ENCODE peak calls at places on chromosomes 16 and 17, in seven cellular contexts. C, W, B, I, S, Z and G are unnamed samples. For H3K4me1, the result is how much of the 10 kb centered on the place peaks cover.

GRCh38 chr17:58870747-58871146 is 115.1 kb downstream of the PPM1E start:
- DNase-seq in C (no peak), W (no peak), B (no peak), I (no peak), S (no peak), Z (no peak), G (no peak)

GRCh38 chr16:12392585-12393089 is 411.1 kb downstream of the CPPED1 start:
- DNase-seq in C (no peak), W (no peak), B (peak), I (peak), S (no peak), Z (no peak), G (no peak)

GRCh38 chr17:31417051-31417792 is 25.7 kb downstream of the RAB11FIP4 start:
- DNase-seq in C (no peak), W (no peak), B (no peak), I (no peak), S (no peak), Z (no peak), G (no peak)

GRCh38 chr17:62678214-62678919 is 50.9 kb downstream of the MRC2 start:
- DNase-seq in C (no peak), W (no peak), B (no peak), I (no peak), S (no peak), Z (no peak), G (no peak)

GRCh38 chr16:24135624-24136296 is 120.4 kb upstream of the CACNG3 start:
- DNase-seq in C (no peak), W (no peak), B (no peak), I (no peak), S (no peak), Z (no peak), G (no peak)

GRCh38 chr17:74078363-74078762 is 125.1 kb upstream of the RPL38 start:
- DNase-seq in C (no peak), W (no peak), B (no peak), I (no peak), S (no peak), Z (no peak), G (no peak)

GRCh38 chr17:31739300-31739699 is 119.7 kb downstream of the COPRS start:
- DNase-seq in C (no peak), W (no peak), B (no peak), I (peak), S (no peak), Z (no peak), G (no peak)

GRCh38 chr17:48478224-48479013 is 48.4 kb upstream of the SKAP1 start:
- DNase-seq in C (no peak), W (no peak), B (no peak), I (no peak), S (no peak), Z (no peak), G (no peak)

GRCh38 chr16:47983999-47984580 is 171.7 kb downstream of the ABCC12 start:
- DNase-seq in C (no peak), W (no peak), B (no peak), I (no peak), S (no peak), Z (no peak), G (no peak)

GRCh38 chr16:19380316-19380715 is 37.4 kb upstream of the TMC5 start:
- DNase-seq in C (no peak), W (no peak), B (no peak), I (no peak), S (no peak), Z (no peak), G (no peak)

GRCh38 chr16:77683845-77684526 is 38.3 kb upstream of the NUDT7 start:
- DNase-seq in C (no peak), W (no peak), B (no peak), I (peak), S (no peak), Z (no peak), G (no peak)

GRCh38 chr17:76481091-76481655 is 13.8 kb downstream of the AANAT start:
- DNase-seq in C (no peak), W (no peak), B (no peak), I (no peak), S (no peak), Z (no peak), G (peak)

GRCh38 chr17:45834471-45835396 is 9.9 kb upstream of the SPPL2C start:
- DNase-seq in C (no peak), W (no peak), B (no peak), I (no peak), S (no peak), Z (no peak), G (no peak)

GRCh38 chr16:67184453-67185002 is 765 bp upstream of the MATCAP1 start:
- DNase-seq in C (no peak), W (no peak), B (no peak), I (no peak), S (no peak), Z (no peak), G (no peak)

GRCh38 chr16:57483725-57484514 is 2.4 kb downstream of the DOK4 start:
- DNase-seq in C (no peak), W (peak), B (no peak), I (no peak), S (no peak), Z (no peak), G (no peak)

GRCh38 chr17:4120332-4120731 is 22.5 kb downstream of the ZZEF1 start:
- DNase-seq in C (no peak), W (no peak), B (no peak), I (no peak), S (no peak), Z (no peak), G (no peak)

GRCh38 chr17:15966183-15966878 is 21.4 kb downstream of the ADORA2B start:
- DNase-seq in C (no peak), W (no peak), B (no peak), I (peak), S (peak), Z (no peak), G (peak)

GRCh38 chr16:10609410-10609774 is 29.0 kb upstream of the EMP2 start:
- DNase-seq in C (no peak), W (no peak), B (no peak), I (peak), S (no peak), Z (no peak), G (no peak)

GRCh38 chr17:65074778-65075250 is 18.3 kb upstream of the GNA13 start:
- DNase-seq in C (peak), W (peak), B (peak), I (peak), S (peak), Z (no peak), G (peak)

GRCh38 chr17:41679740-41680425 is 8.8 kb upstream of the EIF1 start:
- DNase-seq in C (no peak), W (no peak), B (no peak), I (no peak), S (no peak), Z (no peak), G (no peak)

GRCh38 chr16:85286970-85287814 is 174.9 kb upstream of the CIBAR2 start:
- DNase-seq in C (peak), W (no peak), B (no peak), I (peak), S (no peak), Z (no peak), G (peak)

GRCh38 chr17:67046398-67046797 is 2.0 kb downstream of the CACNG1 start:
- DNase-seq in C (no peak), W (peak), B (no peak), I (no peak), S (no peak), Z (no peak), G (peak)

GRCh38 chr16:82681592-82681991 is 54.8 kb downstream of the CDH13 start:
- DNase-seq in C (no peak), W (peak), B (no peak), I (no peak), S (no peak), Z (no peak), G (no peak)

GRCh38 chr17:29557085-29557697 is 9.6 kb downstream of the ABHD15 start:
- DNase-seq in C (no peak), W (no peak), B (no peak), I (peak), S (no peak), Z (no peak), G (no peak)

GRCh38 chr16:66289986-66290385 is 76.5 kb upstream of the CDH5 start:
- DNase-seq in C (no peak), W (no peak), B (no peak), I (no peak), S (no peak), Z (no peak), G (no peak)

GRCh38 chr17:34299918-34300600 is 14.5 kb downstream of the CCL11 start:
- DNase-seq in C (no peak), W (no peak), B (no peak), I (peak), S (peak), Z (no peak), G (no peak)
- H3K4me1 ChIP-seq in C (under half), W (under half), B (under half), I (under half), S (under half), Z (under half), G (under half)

GRCh38 chr16:72952404-72953301 is 95.3 kb downstream of the ZFHX3 start:
- DNase-seq in C (no peak), W (no peak), B (no peak), I (peak), S (no peak), Z (no peak), G (peak)
- H3K27ac ChIP-seq in C (peak), W (no peak), B (peak), I (peak), S (no peak), Z (no peak), G (peak)

GRCh38 chr17:17926840-17927449 is 45.3 kb downstream of the TOM1L2 start:
- DNase-seq in C (no peak), W (no peak), B (peak), I (no peak), S (no peak), Z (no peak), G (peak)

GRCh38 chr17:17924131-17924856 is 47.9 kb downstream of the TOM1L2 start:
- DNase-seq in C (no peak), W (no peak), B (no peak), I (no peak), S (no peak), Z (no peak), G (no peak)

GRCh38 chr17:17922198-17922901 is 49.9 kb downstream of the TOM1L2 start:
- DNase-seq in C (no peak), W (no peak), B (peak), I (peak), S (no peak), Z (no peak), G (no peak)

GRCh38 chr17:17926036-17926435 is 46.2 kb downstream of the TOM1L2 start:
- DNase-seq in C (no peak), W (no peak), B (no peak), I (no peak), S (no peak), Z (no peak), G (no peak)

GRCh38 chr17:17924857-17925250 is 47.3 kb downstream of the TOM1L2 start:
- DNase-seq in C (no peak), W (no peak), B (no peak), I (no peak), S (no peak), Z (no peak), G (no peak)
- H3K4me1 ChIP-seq in C (under half), W (under half), B (under half), I (under half), S (under half), Z (under half), G (under half)

GRCh38 chr17:82611140-82612058 is 36.8 kb downstream of the WDR45B start:
- DNase-seq in C (no peak), W (no peak), B (peak), I (peak), S (no peak), Z (no peak), G (no peak)

GRCh38 chr17:82605939-82606600 is 42.2 kb downstream of the WDR45B start:
- DNase-seq in C (no peak), W (no peak), B (no peak), I (no peak), S (no peak), Z (no peak), G (no peak)

GRCh38 chr17:82608816-82609215 is 39.4 kb downstream of the WDR45B start:
- DNase-seq in C (no peak), W (no peak), B (no peak), I (no peak), S (no peak), Z (no peak), G (no peak)

GRCh38 chr17:82613283-82614094 is 34.8 kb downstream of the WDR45B start:
- DNase-seq in C (no peak), W (no peak), B (no peak), I (no peak), S (no peak), Z (no peak), G (no peak)

DNA sequence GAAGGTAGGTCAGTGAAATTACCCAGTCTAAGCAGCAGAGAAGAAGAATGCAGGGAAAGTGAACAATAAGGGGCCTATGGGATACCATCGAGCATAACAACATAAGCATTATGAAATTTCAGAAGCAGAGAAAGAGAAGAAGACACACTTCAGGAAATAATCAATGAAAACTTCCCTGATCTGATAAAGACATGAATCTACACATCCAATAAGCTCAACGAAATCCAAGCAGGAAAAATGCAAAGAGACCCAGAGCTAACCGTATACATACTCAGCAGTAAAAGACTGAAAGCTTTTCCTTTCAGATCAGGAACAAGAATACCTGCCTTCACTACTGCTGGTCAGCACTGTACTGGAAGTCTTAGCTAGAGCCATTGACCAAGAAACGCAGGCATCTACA is 38.6 kb downstream of the WDR45B start:
- DNase-seq in C (no peak), W (no peak), B (no peak), I (no peak), S (no peak), Z (no peak), G (no peak)
- H3K27ac ChIP-seq in C (no peak), W (no peak), B (no peak), I (no peak), S (no peak), Z (no peak), G (no peak)

GRCh38 chr16:49832177-49832576 is 23.7 kb downstream of the ZNF423 start:
- DNase-seq in C (no peak), W (no peak), B (no peak), I (no peak), S (no peak), Z (no peak), G (no peak)
- H3K4me1 ChIP-seq in C (under half), W (under half), B (under half), I (under half), S (under half), Z (under half), G (under half)

GRCh38 chr16:21036471-21036870 is 114.2 kb downstream of the DNAH3 start:
- DNase-seq in C (no peak), W (no peak), B (no peak), I (no peak), S (no peak), Z (no peak), G (no peak)

GRCh38 chr16:21037736-21038135 is 112.9 kb downstream of the DNAH3 start:
- DNase-seq in C (no peak), W (no peak), B (no peak), I (no peak), S (no peak), Z (no peak), G (no peak)

GRCh38 chr16:21033264-21033663 is 117.4 kb downstream of the DNAH3 start:
- DNase-seq in C (no peak), W (no peak), B (no peak), I (no peak), S (no peak), Z (no peak), G (no peak)

GRCh38 chr16:21037168-21037567 is 113.5 kb downstream of the DNAH3 start:
- DNase-seq in C (no peak), W (no peak), B (no peak), I (no peak), S (no peak), Z (no peak), G (no peak)

DNA sequence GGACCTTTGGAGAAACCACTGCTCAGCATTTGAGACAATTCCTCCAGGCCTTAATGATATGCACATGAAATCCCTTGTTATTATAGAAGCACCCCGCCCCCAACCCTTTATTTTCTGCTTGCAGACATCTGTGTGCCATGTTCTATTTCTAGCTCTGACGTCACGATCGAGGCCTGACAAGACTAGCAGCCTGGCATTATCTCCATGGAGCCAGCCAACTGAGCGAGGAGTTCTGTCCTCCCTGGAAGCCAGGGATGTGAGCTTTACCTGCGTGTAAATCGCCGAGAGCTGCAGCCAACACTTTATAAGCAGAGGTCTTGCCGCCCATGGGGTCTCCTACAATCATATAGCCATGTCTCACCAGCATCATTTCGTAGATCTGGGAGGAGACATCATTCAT is 116.9 kb downstream of the DNAH3 start:
- DNase-seq in C (peak), W (no peak), B (no peak), I (no peak), S (no peak), Z (no peak), G (no peak)
- H3K27ac ChIP-seq in C (peak), W (no peak), B (no peak), I (no peak), S (no peak), Z (no peak), G (no peak)

DNA sequence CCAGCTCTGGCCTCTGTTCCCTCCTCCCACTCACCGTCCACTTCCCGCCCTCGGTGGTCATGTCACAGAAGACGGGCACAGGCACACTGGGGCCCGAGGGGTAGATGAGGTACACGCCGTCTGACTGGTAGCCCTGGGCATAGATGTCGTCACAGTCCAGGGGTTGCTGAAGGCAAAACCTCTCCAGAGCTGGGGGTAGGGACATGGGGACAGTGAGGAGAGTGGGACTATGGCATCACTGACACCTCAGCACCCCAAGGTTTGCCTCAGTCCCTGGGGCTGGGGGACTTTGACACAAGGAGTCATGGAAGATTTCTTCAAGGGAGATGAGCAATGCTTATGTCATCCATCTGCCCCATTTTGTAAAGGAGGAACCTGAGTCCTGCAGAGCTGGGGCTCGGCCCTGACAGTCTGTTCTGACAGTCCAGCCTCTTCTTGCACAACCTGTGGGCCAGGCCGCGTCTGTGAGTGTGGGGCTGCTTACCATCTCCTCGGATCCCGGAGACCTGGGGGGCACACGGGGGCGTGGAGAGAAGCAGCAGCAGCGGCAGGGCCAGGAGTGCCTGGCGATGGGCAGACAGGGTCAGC is 620 bp downstream of the MFAP4 start:
- DNase-seq in C (no peak), W (no peak), B (peak), I (peak), S (no peak), Z (no peak), G (peak)
- H3K4me1 ChIP-seq in C (under half), W (under half), B (under half), I (under half), S (under half), Z (under half), G (half or more)

GRCh38 chr16:88297178-88297720 is 85.5 kb upstream of the ZNF469 start:
- DNase-seq in C (no peak), W (no peak), B (no peak), I (no peak), S (no peak), Z (no peak), G (no peak)
- H3K27ac ChIP-seq in C (no peak), W (no peak), B (no peak), I (no peak), S (no peak), Z (no peak), G (no peak)

GRCh38 chr16:75252946-75253911 is 1.8 kb upstream of the BCAR1 start:
- DNase-seq in C (peak), W (no peak), B (peak), I (peak), S (peak), Z (no peak), G (no peak)
- H3K4me1 ChIP-seq in C (half or more), W (under half), B (under half), I (half or more), S (half or more), Z (under half), G (under half)